ENCODE peak calls at places on chromosomes 4 and X, in nine cellular contexts. R, B, D, Q, I, F, E, N and M are unnamed samples.

GRCh38 chr4:184348311-184349233 is 125.8 kb downstream of the IRF2 start:
- DNase-seq in F (no peak), I (no peak), E (no peak), B (no peak), R (no peak), D (peak), Q (no peak), N (peak), M (no peak)

GRCh38 chrX:18875256-18875878 is 108.5 kb downstream of the PHKA2 start:
- DNase-seq in Q (no peak), B (no peak), I (no peak), E (no peak), D (no peak), F (no peak), R (no peak), N (no peak), M (no peak)

GRCh38 chr4:6956434-6957147 is 47.0 kb downstream of the TBC1D14 start:
- DNase-seq in I (no peak), Q (no peak), E (no peak), F (no peak), D (no peak), R (no peak), N (peak), B (no peak), M (no peak)

GRCh38 chr4:24988776-24989175 is 42.0 kb downstream of the LGI2 start:
- DNase-seq in D (peak), F (no peak), B (peak), E (no peak), Q (peak), N (no peak), I (no peak), R (peak), M (peak)

GRCh38 chrX:144006811-144007210 is 122.9 kb downstream of the UBE2NL start:
- DNase-seq in D (no peak), Q (no peak), I (no peak), E (no peak), F (no peak), B (no peak), N (no peak), R (peak), M (peak)

GRCh38 chr4:77734928-77735327 is 84.2 kb downstream of the CNOT6L start:
- DNase-seq in E (no peak), F (no peak), B (peak), Q (no peak), N (no peak), R (peak), I (peak), D (no peak), M (peak)

GRCh38 chrX:27619975-27620374 is 29.8 kb downstream of the DCAF8L2 start:
- DNase-seq in I (no peak), B (no peak), Q (no peak), R (no peak), F (no peak), D (no peak), N (no peak), E (no peak), M (no peak)

GRCh38 chr4:159504634-159505033 is 401.8 kb downstream of the RAPGEF2 start:
- DNase-seq in F (no peak), Q (no peak), B (no peak), E (peak), N (no peak), I (no peak), D (no peak), R (peak), M (peak)

GRCh38 chr4:136599890-136600289 is 932.4 kb downstream of the PCDH18 start:
- DNase-seq in Q (no peak), E (no peak), I (no peak), N (no peak), F (no peak), B (no peak), R (no peak), D (no peak), M (no peak)

GRCh38 chrX:84469226-84469625 is 33.0 kb downstream of the HDX start:
- DNase-seq in F (no peak), B (no peak), N (no peak), E (no peak), Q (no peak), D (peak), I (no peak), R (peak), M (peak)

GRCh38 chr4:143336828-143337599 is at the start of gene GAB1:
- DNase-seq in I (no peak), R (peak), E (peak), Q (peak), B (peak), N (peak), D (peak), F (no peak), M (peak)

GRCh38 chr4:47746122-47746521 is 91.7 kb downstream of the CORIN start:
- DNase-seq in N (no peak), E (no peak), D (no peak), B (no peak), I (no peak), R (no peak), Q (no peak), F (no peak), M (no peak)

GRCh38 chr4:123746981-123747380 is 350.4 kb downstream of the SPRY1 start:
- DNase-seq in Q (peak), N (no peak), B (no peak), R (no peak), I (no peak), E (no peak), D (no peak), F (no peak), M (no peak)

GRCh38 chrX:119669424-119670037 is 23.4 kb downstream of the SEPTIN6 start:
- DNase-seq in R (no peak), B (no peak), I (no peak), F (no peak), D (no peak), Q (no peak), N (no peak), E (no peak), M (no peak)

GRCh38 chrX:101219840-101220191 is 230 bp downstream of the DRP2 start:
- DNase-seq in I (no peak), B (no peak), D (peak), E (no peak), Q (no peak), R (peak), F (no peak), N (no peak), M (peak)

GRCh38 chrX:118526149-118526548 is 30.5 kb downstream of the DOCK11 start:
- DNase-seq in R (peak), F (no peak), B (no peak), Q (no peak), E (no peak), I (no peak), D (no peak), N (no peak), M (no peak)

GRCh38 chrX:72351606-72352338 is 46.1 kb upstream of the CITED1 start:
- DNase-seq in B (no peak), F (no peak), E (no peak), R (no peak), I (no peak), Q (no peak), N (no peak), D (no peak), M (no peak)

GRCh38 chrX:15128838-15129237 is 141.0 kb downstream of the ASB9 start:
- DNase-seq in B (no peak), N (no peak), F (no peak), I (no peak), E (no peak), R (no peak), D (no peak), Q (no peak), M (no peak)

GRCh38 chrX:140525448-140525847 is 20.6 kb upstream of the SOX3 start:
- DNase-seq in Q (no peak), E (no peak), B (no peak), I (no peak), D (no peak), N (no peak), R (no peak), F (no peak), M (no peak)

GRCh38 chrX:22795680-22796079 is 204.1 kb upstream of the DDX53 start:
- DNase-seq in I (no peak), B (no peak), E (no peak), Q (no peak), N (no peak), F (no peak), R (no peak), D (no peak), M (no peak)

GRCh38 chr4:41360214-41360910 is 103.6 kb downstream of the UCHL1 start:
- DNase-seq in E (peak), D (peak), F (peak), Q (peak), N (peak), I (no peak), R (peak), B (no peak), M (peak)

GRCh38 chr4:6472008-6472386 is 417 bp downstream of the PPP2R2C start:
- DNase-seq in N (peak), E (no peak), D (no peak), R (no peak), B (no peak), Q (no peak), F (no peak), I (no peak), M (peak)

GRCh38 chr4:122921971-122922876 is at the start of gene NUDT6:
- DNase-seq in I (no peak), D (peak), F (no peak), N (peak), B (peak), Q (peak), R (peak), E (peak), M (peak)

GRCh38 chrX:41827886-41828285 is 95.5 kb downstream of the CASK start:
- DNase-seq in B (no peak), E (no peak), Q (no peak), R (peak), F (no peak), I (no peak), D (no peak), N (no peak), M (peak)

GRCh38 chr4:11614426-11614825 is 185.7 kb upstream of the HS3ST1 start:
- DNase-seq in Q (no peak), F (no peak), N (no peak), D (no peak), R (peak), B (no peak), I (no peak), E (no peak), M (peak)

GRCh38 chr4:95465010-95465409 is 83.8 kb downstream of the UNC5C start:
- DNase-seq in I (no peak), E (no peak), N (no peak), R (peak), B (no peak), Q (no peak), D (no peak), F (no peak), M (no peak)

GRCh38 chrX:44244008-44244407 is 99.5 kb downstream of the EFHC2 start:
- DNase-seq in I (no peak), F (no peak), D (no peak), N (no peak), R (peak), B (no peak), Q (no peak), E (no peak), M (peak)

GRCh38 chrX:110087485-110088356 is 84.8 kb downstream of the TMEM164 start:
- DNase-seq in R (peak), Q (no peak), N (no peak), B (no peak), I (no peak), D (no peak), F (no peak), E (peak), M (peak)

GRCh38 chrX:97215166-97215565 is 331.5 kb downstream of the RPA4 start:
- DNase-seq in E (no peak), F (no peak), R (no peak), Q (no peak), D (no peak), I (no peak), B (no peak), N (no peak), M (no peak)

GRCh38 chr4:48445704-48446103 is 37.4 kb upstream of the SLC10A4 start:
- DNase-seq in R (no peak), Q (no peak), E (no peak), N (no peak), D (no peak), F (no peak), I (no peak), B (no peak), M (peak)

GRCh38 chr4:13642576-13642975 is 15.1 kb upstream of the BOD1L1 start:
- DNase-seq in E (no peak), N (no peak), D (no peak), F (no peak), Q (no peak), I (no peak), R (peak), B (no peak), M (peak)

GRCh38 chr4:75584067-75584466 is 28.2 kb downstream of the ODAPH start:
- DNase-seq in I (no peak), B (no peak), N (no peak), Q (no peak), R (peak), D (no peak), E (no peak), F (no peak), M (peak)

GRCh38 chr4:176800891-176801534 is 8.3 kb upstream of the VEGFC start:
- DNase-seq in Q (no peak), F (no peak), D (no peak), R (no peak), B (no peak), E (no peak), I (no peak), N (no peak), M (no peak)

GRCh38 chr4:242121-242848 is 63.0 kb downstream of the ZNF732 start:
- DNase-seq in F (no peak), Q (peak), R (peak), E (peak), D (no peak), I (peak), N (peak), B (peak), M (peak)

GRCh38 chrX:76148011-76148665 is 24.7 kb upstream of the PBDC1 start:
- DNase-seq in D (no peak), E (no peak), N (peak), B (no peak), F (no peak), R (peak), Q (no peak), I (peak), M (peak)

GRCh38 chrX:13373027-13373806 is 53.4 kb upstream of the ATXN3L start:
- DNase-seq in R (peak), Q (no peak), E (no peak), B (no peak), N (no peak), F (no peak), I (no peak), D (no peak), M (no peak)